ENCODE peak calls at places on chromosomes 7 and 10, in four cellular contexts. P is dorsolateral prefrontal cortex, V is GF-D8, E is HTR-8/SVneo. J is an unnamed sample.

GRCh38 chr10:36450385-36450784 is 675.0 kb upstream of the ANKRD30A start:
- DNase-seq in E (no peak), V (no peak), P (no peak), J (no peak)

GRCh38 chr7:1562126-1562525 is 6.1 kb upstream of the TMEM184A start:
- DNase-seq in V (no peak), P (no peak), E (no peak), J (no peak)

GRCh38 chr10:51878695-51879094 is 179.3 kb upstream of the CSTF2T start:
- DNase-seq in V (no peak), E (no peak), P (no peak), J (no peak)

GRCh38 chr7:101629171-101629570 is at the start of gene MYL10:
- DNase-seq in P (no peak), E (no peak), V (no peak), J (no peak)

GRCh38 chr7:55512635-55513034 is 59.7 kb downstream of the VOPP1 start:
- DNase-seq in E (no peak), V (no peak), P (no peak), J (no peak)

GRCh38 chr10:113454341-113455061 is 98.4 kb upstream of the HABP2 start:
- DNase-seq in P (peak), V (no peak), E (peak), J (no peak)

GRCh38 chr7:141838581-141838980 is 2.7 kb downstream of the PRSS37 start:
- DNase-seq in V (no peak), P (no peak), E (no peak), J (no peak)

GRCh38 chr7:131015131-131015954 is 281.3 kb upstream of the KLF14 start:
- DNase-seq in E (no peak), P (no peak), V (no peak), J (no peak)

GRCh38 chr7:40709077-40709964 is 574.5 kb downstream of the SUGCT start:
- DNase-seq in E (no peak), P (no peak), V (no peak), J (no peak)

GRCh38 chr10:122733450-122733849 is 33.8 kb upstream of the C10orf120 start:
- DNase-seq in V (no peak), P (no peak), E (no peak), J (no peak)

GRCh38 chr10:36903040-36903439 is 222.4 kb upstream of the ANKRD30A start:
- DNase-seq in P (no peak), V (no peak), E (no peak), J (no peak)

GRCh38 chr7:35401217-35401879 is 147.4 kb upstream of the TBX20 start:
- DNase-seq in V (no peak), P (no peak), E (no peak), J (no peak)

GRCh38 chr7:124497209-124497608 is 268.4 kb downstream of the GPR37 start:
- DNase-seq in E (no peak), P (no peak), V (no peak), J (no peak)

GRCh38 chr7:409344-410281 is 110.0 kb downstream of the PDGFA start:
- DNase-seq in P (peak), V (no peak), E (no peak), J (no peak)

GRCh38 chr7:16078076-16078952 is 343.0 kb downstream of the CRPPA start:
- DNase-seq in E (peak), P (no peak), V (peak), J (peak)

GRCh38 chr7:83415840-83416239 is 233.1 kb downstream of the SEMA3E start:
- DNase-seq in P (no peak), V (no peak), E (no peak), J (no peak)

GRCh38 chr10:22958338-22958737 is 30.5 kb downstream of the ARMC3 start:
- DNase-seq in P (no peak), E (no peak), V (no peak), J (no peak)

GRCh38 chr10:28492093-28492492 is 40.8 kb upstream of the WAC start:
- DNase-seq in V (peak), P (no peak), E (no peak), J (no peak)

GRCh38 chr7:22860784-22861482 is 38.3 kb upstream of the TOMM7 start:
- DNase-seq in V (no peak), P (no peak), E (no peak), J (no peak)

GRCh38 chr10:132631348-132631735 is 93.8 kb downstream of the INPP5A start:
- DNase-seq in E (no peak), V (no peak), P (peak), J (no peak)

GRCh38 chr7:157751351-157751750 is 414.5 kb downstream of the DNAJB6 start:
- DNase-seq in E (no peak), V (no peak), P (no peak), J (no peak)

GRCh38 chr7:93015193-93016084 is 102.3 kb downstream of the SAMD9 start:
- DNase-seq in P (no peak), E (no peak), V (no peak), J (peak)

GRCh38 chr10:117339569-117339968 is 35.7 kb downstream of the PDZD8 start:
- DNase-seq in E (no peak), V (no peak), P (no peak), J (no peak)

GRCh38 chr7:154532771-154533170 is 470.2 kb downstream of the PAXIP1 start:
- DNase-seq in V (no peak), E (no peak), P (no peak), J (no peak)

GRCh38 chr7:15452670-15453069 is 109.1 kb downstream of the AGMO start:
- DNase-seq in V (no peak), P (no peak), E (no peak), J (no peak)

GRCh38 chr10:8283986-8284385 is 229.5 kb downstream of the GATA3 start:
- DNase-seq in E (no peak), P (no peak), V (no peak), J (no peak)